ENCODE peak calls at places on chromosomes 7 and 10, in six cellular contexts. C is ovary, A is suprapubic skin, S is K562, R is sigmoid colon, B is A549. X is an unnamed sample.

GRCh38 chr10:81018898-81019890 is 481.5 kb downstream of the SH2D4B start:
- DNase-seq in B (peak; percentile 20), C (no peak), A (no peak), S (peak; percentile 20), R (no peak), X (no peak)

GRCh38 chr7:112205348-112206237 is 606 bp downstream of the DOCK4 start:
- DNase-seq in B (peak; percentile 54), C (peak; percentile 77), S (peak; percentile 54), A (peak; percentile 81), R (peak; percentile 75), X (peak; percentile 92)

GRCh38 chr7:123784263-123784662 is 35.5 kb upstream of the WASL start:
- DNase-seq in A (no peak), S (no peak), R (no peak), B (no peak), C (no peak), X (no peak)

GRCh38 chr7:103504505-103505135 is 58.6 kb upstream of the SLC26A5 start:
- DNase-seq in S (no peak), B (no peak), R (no peak), C (no peak), A (no peak), X (peak; percentile 24)

GRCh38 chr7:140347218-140347617 is 51.1 kb downstream of the SLC37A3 start:
- DNase-seq in B (no peak), S (no peak), C (no peak), A (no peak), R (no peak), X (no peak)

GRCh38 chr7:150377116-150377979 is 1.8 kb upstream of the ZNF775 start:
- DNase-seq in A (no peak), S (no peak), B (no peak), R (no peak), C (peak; percentile 11), X (no peak)

GRCh38 chr7:122416316-122416925 is 111.9 kb upstream of the FEZF1 start:
- DNase-seq in R (no peak), B (no peak), S (no peak), A (no peak), C (no peak), X (no peak)

GRCh38 chr7:47738563-47739166 is 156.8 kb upstream of the TNS3 start:
- DNase-seq in B (no peak), A (no peak), C (no peak), R (no peak), S (no peak), X (no peak)

GRCh38 chr10:78856421-78856820 is 212.3 kb upstream of the ZMIZ1 start:
- DNase-seq in C (peak; percentile 76), A (no peak), B (no peak), R (no peak), S (no peak), X (peak; percentile 29)

GRCh38 chr7:141563956-141564623 is 12.9 kb downstream of the AGK start:
- DNase-seq in R (no peak), A (no peak), B (no peak), C (no peak), S (peak; percentile 38), X (no peak)

GRCh38 chr10:86300399-86300925 is 66.1 kb downstream of the GRID1 start:
- DNase-seq in B (no peak), S (no peak), A (peak; percentile 50), R (peak; percentile 27), C (peak; percentile 3), X (no peak)

GRCh38 chr10:23373156-23373555 is 28.6 kb upstream of the C10orf67 start:
- DNase-seq in C (no peak), A (no peak), R (no peak), B (no peak), S (no peak), X (no peak)

GRCh38 chr7:70619130-70619529 is 512.8 kb upstream of the GALNT17 start:
- DNase-seq in C (no peak), S (no peak), A (no peak), B (no peak), R (no peak), X (no peak)

GRCh38 chr10:94803307-94803706 is 40.8 kb downstream of the CYP2C19 start:
- DNase-seq in S (no peak), R (no peak), B (no peak), C (no peak), A (no peak), X (no peak)

GRCh38 chr7:28674359-28674782 is 262.1 kb downstream of the CREB5 start:
- DNase-seq in S (no peak), C (no peak), B (no peak), A (no peak), R (no peak), X (no peak)

GRCh38 chr7:103379270-103379975 is 32.0 kb downstream of the PSMC2 start:
- DNase-seq in B (no peak), S (no peak), A (no peak), C (no peak), R (no peak), X (no peak)

DNA sequence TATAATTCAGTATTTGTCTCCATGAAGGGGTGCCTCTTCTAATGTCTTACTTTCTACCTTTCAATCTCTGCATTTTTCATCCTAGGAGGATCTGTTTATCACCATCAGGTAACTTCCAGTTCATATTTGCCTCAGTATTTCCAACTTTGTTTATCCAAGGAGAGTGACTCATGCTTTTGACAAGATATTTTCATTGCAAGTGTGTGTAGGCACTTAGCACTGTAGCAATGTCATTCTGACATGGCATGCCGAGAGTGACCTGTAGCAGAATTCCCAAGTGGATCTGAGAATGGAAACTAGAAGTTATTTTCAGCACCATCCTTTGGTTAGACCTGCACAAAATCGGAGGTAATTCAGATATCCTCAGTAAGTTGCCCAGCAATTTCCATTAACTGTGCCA is 129.9 kb downstream of the INHBA start:
- DNase-seq in R (no peak), C (no peak), B (no peak), S (no peak), A (no peak), X (no peak)
- TF ChIP-seq POLR2A in R (no peak), C (no peak), B (no peak), S (no peak), A (no peak), X (no peak)

GRCh38 chr7:5425507-5426225 is 2.0 kb upstream of the TNRC18 start:
- DNase-seq in A (peak; percentile 87), R (peak; percentile 89), B (peak; percentile 54), C (peak; percentile 93), S (peak; percentile 62), X (peak; percentile 88)

GRCh38 chr7:5424689-5425506 is 1.3 kb upstream of the TNRC18 start:
- DNase-seq in C (peak; percentile 84), R (peak; percentile 84), B (no peak), A (no peak), S (peak; percentile 11), X (peak; percentile 41)

GRCh38 chr7:5423272-5423843 is at the start of gene TNRC18:
- DNase-seq in C (peak; percentile 79), R (peak; percentile 79), A (no peak), S (peak; percentile 47), B (peak; percentile 38), X (no peak)

GRCh38 chr7:5422324-5423271 is 1.0 kb downstream of the TNRC18 start:
- DNase-seq in S (peak; percentile 9), R (no peak), C (peak; percentile 64), A (no peak), B (peak; percentile 41), X (no peak)

DNA sequence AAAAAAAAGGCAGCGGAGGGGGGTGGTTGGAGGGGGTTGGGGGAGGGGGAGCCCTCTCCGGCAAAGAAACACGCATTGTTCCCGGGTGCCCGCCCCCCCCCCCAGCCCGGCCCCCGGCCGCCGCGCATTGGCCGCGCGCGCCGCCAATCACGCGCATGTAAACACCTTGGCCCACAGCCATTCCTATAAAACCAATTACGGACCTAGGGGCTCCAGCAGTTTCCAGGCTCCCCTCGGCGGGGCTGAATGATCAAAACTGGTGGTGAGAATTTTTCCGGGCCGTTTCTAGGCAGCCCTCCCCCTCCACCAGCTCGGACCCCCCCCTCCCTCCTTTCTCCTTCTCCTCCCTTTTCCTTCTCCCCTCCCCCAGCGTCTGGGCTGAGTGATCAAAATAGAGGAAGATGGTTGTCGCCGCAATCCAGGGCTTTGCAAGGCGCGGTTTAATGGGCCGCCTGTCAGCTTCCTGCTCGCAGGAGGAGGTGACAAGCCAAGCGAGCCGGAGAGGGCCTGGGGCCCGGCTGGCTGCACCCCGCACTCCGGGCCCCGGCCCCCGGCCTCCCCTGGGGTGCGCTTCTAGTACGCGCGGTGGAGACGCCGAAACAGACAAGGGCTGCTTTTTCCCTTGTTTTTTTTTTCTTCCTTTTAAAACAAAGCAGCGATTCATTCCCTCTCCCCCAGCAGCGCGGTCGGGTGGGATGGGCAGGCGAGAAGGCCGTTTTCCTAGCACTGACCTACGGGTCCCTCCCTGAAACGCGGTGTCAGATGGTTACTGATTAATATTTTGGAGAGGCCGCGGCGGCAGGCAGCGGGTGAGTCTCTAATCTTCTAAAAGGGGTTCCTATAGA is 432 bp upstream of the TNRC18 start:
- DNase-seq in B (peak; percentile 80), S (peak; percentile 94), R (peak; percentile 98), C (peak; percentile 97), A (peak; percentile 96), X (peak; percentile 97)
- TF ChIP-seq EP300 in B (no peak), S (peak; percentile 50), R (no peak), C (no peak), A (no peak), X (no peak)

GRCh38 chr10:12041766-12042408 is 722 bp downstream of the UPF2 start:
- DNase-seq in S (no peak), C (no peak), A (peak; percentile 81), R (no peak), B (peak; percentile 16), X (peak; percentile 35)

GRCh38 chr10:12045610-12046009 is 3.0 kb upstream of the UPF2 start:
- DNase-seq in B (no peak), R (no peak), C (no peak), S (no peak), A (no peak), X (no peak)

GRCh38 chr10:12042797-12043651 is at the start of gene UPF2:
- DNase-seq in C (peak; percentile 98), B (peak; percentile 98), A (peak; percentile 99), S (peak; percentile 99), R (peak; percentile 99), X (peak; percentile 98)

DNA sequence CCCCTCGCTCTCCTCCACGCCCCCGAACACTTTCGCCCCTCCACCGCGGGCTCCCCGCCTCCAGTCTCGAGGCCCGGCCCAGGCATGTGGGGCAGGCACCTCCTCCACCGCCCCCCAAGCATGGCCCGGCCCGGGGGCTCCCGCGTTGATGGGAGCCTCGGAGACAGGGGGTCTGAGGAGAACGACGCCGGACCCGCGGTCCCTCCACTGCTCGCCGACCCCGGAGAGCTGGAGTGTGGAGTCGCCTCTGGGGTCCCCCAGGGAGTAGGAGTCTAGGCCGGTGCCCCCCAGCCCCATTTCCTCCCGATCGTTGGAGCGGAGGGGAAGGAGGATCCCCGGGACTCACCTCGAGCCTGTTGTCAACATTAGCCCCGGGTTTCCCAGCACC is 206 bp downstream of the UPF2 start:
- DNase-seq in S (peak; percentile 80), A (no peak), B (peak; percentile 26), R (peak; percentile 79), C (peak; percentile 77), X (no peak)
- TF ChIP-seq POLR2A in S (peak; percentile 68), A (no peak), B (peak; percentile 37), R (peak; percentile 25), C (peak; percentile 18), X (no peak)

GRCh38 chr10:125103466-125104377 is 56.6 kb downstream of the CTBP2 start:
- DNase-seq in B (no peak), C (peak; percentile 13), A (peak; percentile 58), R (peak; percentile 36), S (no peak), X (no peak)
- TF ChIP-seq EP300 in B (no peak), C (no peak), A (no peak), R (no peak), S (no peak), X (no peak)